ENCODE peak calls at places on chromosomes 11 and 22, in seven cellular contexts. I, Y, E, S, P, F and A are unnamed samples.

GRCh38 chr22:37560682-37561208 is 465 bp downstream of the CDC42EP1 start:
- DNase-seq in I (no peak), Y (peak; percentile 91), E (peak; percentile 68), S (peak; percentile 81), P (peak; percentile 72), F (no peak), A (no peak)

GRCh38 chr22:30858976-30859713 is 109.4 kb downstream of the MORC2 start:
- DNase-seq in I (no peak), Y (no peak), E (no peak), S (no peak), P (no peak), F (no peak), A (no peak)

GRCh38 chr11:94895971-94896370 is 77.4 kb downstream of the CWC15 start:
- DNase-seq in I (no peak), Y (no peak), E (no peak), S (no peak), P (peak; percentile 36), F (no peak), A (no peak)

GRCh38 chr11:272195-272930 is 5.8 kb upstream of the NLRP6 start:
- DNase-seq in I (no peak), Y (peak; percentile 63), E (no peak), S (no peak), P (no peak), F (no peak), A (no peak)

GRCh38 chr22:33302049-33302545 is 243.9 kb upstream of the SYN3 start:
- DNase-seq in I (peak; percentile 91), Y (peak; percentile 92), E (peak; percentile 85), S (peak; percentile 89), P (peak; percentile 83), F (peak; percentile 68), A (peak; percentile 55)

GRCh38 chr11:20775331-20775730 is 105.9 kb downstream of the NELL1 start:
- DNase-seq in I (no peak), Y (no peak), E (no peak), S (no peak), P (no peak), F (no peak), A (no peak)

GRCh38 chr11:110295487-110296225 is 758 bp downstream of the RDX start:
- DNase-seq in I (peak; percentile 73), Y (peak; percentile 82), E (peak; percentile 48), S (peak; percentile 74), P (peak; percentile 57), F (peak; percentile 75), A (peak; percentile 22)

GRCh38 chr11:69986421-69987229 is 91.5 kb upstream of the ANO1 start:
- DNase-seq in I (no peak), Y (peak; percentile 35), E (peak; percentile 40), S (no peak), P (no peak), F (no peak), A (no peak)

GRCh38 chr11:16280256-16280682 is 76.1 kb downstream of the SOX6 start:
- DNase-seq in I (no peak), Y (no peak), E (peak; percentile 28), S (no peak), P (peak; percentile 44), F (no peak), A (no peak)

GRCh38 chr11:76652989-76653673 is 17.4 kb downstream of the LRRC32 start:
- DNase-seq in I (no peak), Y (peak; percentile 70), E (no peak), S (no peak), P (no peak), F (no peak), A (no peak)

GRCh38 chr11:235998-236773 is at the start of gene SIRT3:
- DNase-seq in I (peak; percentile 94), Y (peak; percentile 94), E (peak; percentile 86), S (peak; percentile 84), P (peak; percentile 80), F (peak; percentile 90), A (peak; percentile 89)

GRCh38 chr11:110026823-110027626 is 66.2 kb upstream of the ZC3H12C start:
- DNase-seq in I (peak; percentile 89), Y (no peak), E (no peak), S (no peak), P (no peak), F (no peak), A (no peak)

GRCh38 chr11:127362754-127363153 is 362.2 kb upstream of the KIRREL3 start:
- DNase-seq in I (no peak), Y (no peak), E (no peak), S (no peak), P (no peak), F (no peak), A (no peak)

GRCh38 chr11:17506942-17507341 is 30.3 kb upstream of the ABCC8 start:
- DNase-seq in I (no peak), Y (peak; percentile 74), E (no peak), S (no peak), P (no peak), F (no peak), A (no peak)

GRCh38 chr11:130431337-130431773 is 2.9 kb upstream of the ADAMTS8 start:
- DNase-seq in I (peak; percentile 75), Y (no peak), E (peak; percentile 69), S (peak; percentile 78), P (peak; percentile 67), F (peak; percentile 70), A (peak; percentile 53)

GRCh38 chr11:64322925-64323260 is 5.0 kb downstream of the PRDX5 start:
- DNase-seq in I (no peak), Y (no peak), E (no peak), S (no peak), P (no peak), F (no peak), A (no peak)

GRCh38 chr11:5476184-5476819 is 12.2 kb upstream of the OR52D1 start:
- DNase-seq in I (peak; percentile 60), Y (no peak), E (no peak), S (no peak), P (peak; percentile 21), F (peak; percentile 40), A (peak; percentile 2)

GRCh38 chr11:112265659-112266409 is 5.2 kb upstream of the PLET1 start:
- DNase-seq in I (no peak), Y (no peak), E (no peak), S (no peak), P (no peak), F (no peak), A (no peak)

GRCh38 chr11:12279672-12280108 is 97.7 kb upstream of the PARVA start:
- DNase-seq in I (no peak), Y (no peak), E (no peak), S (no peak), P (no peak), F (no peak), A (no peak)

DNA sequence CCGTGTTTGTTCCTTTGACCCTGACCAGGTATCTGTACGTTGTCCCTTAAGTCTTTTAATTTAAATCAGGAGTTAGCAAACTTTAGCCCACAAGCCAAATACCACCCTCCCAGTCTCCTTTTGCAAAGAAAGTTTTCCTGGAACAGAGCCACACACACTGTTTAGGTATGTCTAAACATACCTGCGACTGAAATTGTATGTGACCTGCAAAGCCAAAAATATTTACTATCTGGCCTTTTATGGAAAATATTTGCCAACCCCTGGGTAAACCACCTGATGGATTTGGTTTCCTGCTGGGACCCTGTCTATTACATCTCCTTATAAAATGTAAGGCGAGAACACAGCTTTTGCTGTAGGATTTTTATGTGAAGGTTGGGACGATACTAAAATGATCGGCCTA is 20.2 kb upstream of the RCN1 start:
- DNase-seq in I (no peak), Y (no peak), E (no peak), S (no peak), P (no peak), F (no peak), A (no peak)
- H3K4me1 ChIP-seq in I (no peaks in the 10 kb centered on the region), Y (no peaks in the 10 kb centered on the region), E (no peaks in the 10 kb centered on the region), S (no peaks in the 10 kb centered on the region), P (no peaks in the 10 kb centered on the region), F (peaks cover 5% of the 10 kb centered on the region), A (no peaks in the 10 kb centered on the region)

GRCh38 chr22:49289822-49290221 is 537.9 kb downstream of the BRD1 start:
- DNase-seq in I (no peak), Y (no peak), E (no peak), S (no peak), P (no peak), F (no peak), A (no peak)
- H3K9me3 ChIP-seq in I (no peaks in the 10 kb centered on the region), Y (peaks cover 2% of the 10 kb centered on the region), E (no peaks in the 10 kb centered on the region), S (no peaks in the 10 kb centered on the region), P (peaks cover 2% of the 10 kb centered on the region), F (no peaks in the 10 kb centered on the region), A (no peaks in the 10 kb centered on the region)

DNA sequence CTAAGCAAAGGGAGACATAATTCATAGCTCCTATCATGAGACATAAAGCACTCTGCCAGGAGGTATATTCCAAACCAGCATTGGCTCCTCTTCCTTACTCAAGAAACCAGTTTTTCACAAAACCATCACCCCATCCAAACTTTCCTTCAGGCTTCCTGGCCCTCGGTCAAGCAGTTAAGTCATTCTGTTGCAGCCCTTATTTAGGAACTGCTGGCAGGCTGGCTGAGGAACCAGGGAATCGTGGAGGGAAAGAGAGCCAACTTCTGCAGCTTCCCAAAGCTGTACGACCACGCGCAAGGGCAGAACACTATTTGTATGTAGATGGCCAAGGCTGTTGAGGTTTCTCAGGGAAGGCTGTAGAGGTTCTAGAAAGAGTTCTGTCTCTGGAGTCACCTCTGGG is 669 bp downstream of the IFT46 start:
- DNase-seq in I (no peak), Y (no peak), E (peak; percentile 19), S (no peak), P (peak; percentile 68), F (no peak), A (no peak)
- H3K4me3 ChIP-seq in I (peak overlapping the region; percentile 21), Y (peak overlapping the region; percentile 8), E (no peak overlapping the region), S (peak overlapping the region; percentile 55), P (peak overlapping the region; percentile 95), F (no peak overlapping the region), A (peak overlapping the region; percentile 97)

DNA sequence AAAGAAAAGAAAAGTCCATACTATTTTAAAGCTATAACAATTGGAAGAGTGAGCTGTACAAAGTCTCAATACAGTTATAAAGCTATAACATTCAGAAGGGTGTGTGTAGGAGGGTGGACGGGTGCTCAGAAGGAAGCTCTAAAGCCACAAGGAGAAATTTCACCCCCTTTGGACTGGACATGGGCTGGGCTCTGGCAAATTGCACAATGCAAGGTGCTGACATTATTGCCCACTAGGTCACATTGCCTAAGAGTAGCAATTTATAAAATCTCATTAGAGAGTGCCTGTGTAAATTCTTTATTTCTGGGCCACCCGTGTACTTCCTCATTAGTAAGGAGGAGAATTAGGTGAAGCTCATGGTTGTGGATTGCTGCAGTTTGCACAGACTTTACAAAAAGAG is 5.7 kb upstream of the APOBEC3A start:
- DNase-seq in I (no peak), Y (no peak), E (no peak), S (no peak), P (no peak), F (no peak), A (no peak)
- H3K4me1 ChIP-seq in I (no peaks in the 10 kb centered on the region), Y (no peaks in the 10 kb centered on the region), E (no peaks in the 10 kb centered on the region), S (no peaks in the 10 kb centered on the region), P (no peaks in the 10 kb centered on the region), F (peaks cover 18% of the 10 kb centered on the region), A (peaks cover 8% of the 10 kb centered on the region)

GRCh38 chr11:133530501-133530835 is 1.8 kb downstream of the OPCML start:
- DNase-seq in I (no peak), Y (no peak), E (no peak), S (no peak), P (no peak), F (no peak), A (no peak)
- H3K9me3 ChIP-seq in I (no peaks in the 10 kb centered on the region), Y (no peaks in the 10 kb centered on the region), E (no peaks in the 10 kb centered on the region), S (no peaks in the 10 kb centered on the region), P (no peaks in the 10 kb centered on the region), F (no peaks in the 10 kb centered on the region), A (no peaks in the 10 kb centered on the region)